ENCODE peak calls at places on chromosomes 12 and 14, in ten cellular contexts. R, X, W, I, D, N, J, B, T and G are unnamed samples. For H3K4me1 and H3K36me3, the result is how much of the 10 kb centered on the place peaks cover.

GRCh38 chr12:4145990-4146859 is 127.3 kb upstream of the CCND2 start:
- DNase-seq in T (no peak), J (no peak), N (no peak), D (no peak), I (no peak), B (peak), R (no peak), X (no peak), W (peak), G (no peak)

GRCh38 chr14:84520711-84521338 is 1009.1 kb upstream of the FLRT2 start:
- DNase-seq in R (no peak), T (no peak), I (no peak), X (no peak), W (no peak), J (no peak), D (peak), N (no peak), B (no peak), G (peak)

GRCh38 chr14:54735424-54735823 is 167.2 kb downstream of the GCH1 start:
- DNase-seq in D (no peak), J (no peak), T (no peak), R (no peak), N (no peak), X (no peak), W (no peak), I (no peak), B (no peak), G (peak)

GRCh38 chr12:123263196-123263817 is 8.3 kb downstream of the CDK2AP1 start:
- DNase-seq in N (no peak), B (no peak), I (peak), T (no peak), W (no peak), R (no peak), D (no peak), J (no peak), X (no peak), G (no peak)

GRCh38 chr14:94697773-94698556 is 71.9 kb downstream of the GSC start:
- DNase-seq in R (no peak), D (peak), W (no peak), I (no peak), N (no peak), B (no peak), T (no peak), J (no peak), X (no peak), G (no peak)

GRCh38 chr12:112664569-112664968 is 127.0 kb upstream of the RPH3A start:
- DNase-seq in B (peak), N (peak), T (no peak), D (peak), I (no peak), W (no peak), R (no peak), X (peak), J (no peak), G (no peak)

GRCh38 chr12:84599539-84599938 is 313.1 kb downstream of the SLC6A15 start:
- DNase-seq in W (no peak), D (peak), B (no peak), R (no peak), J (no peak), N (no peak), I (no peak), X (no peak), T (no peak), G (no peak)

GRCh38 chr12:34105392-34105933 is 83.2 kb downstream of the ALG10 start:
- DNase-seq in X (no peak), J (no peak), N (no peak), I (no peak), T (no peak), B (no peak), W (no peak), R (no peak), D (no peak), G (no peak)

GRCh38 chr12:67766370-67766769 is 117.8 kb downstream of the DYRK2 start:
- DNase-seq in W (no peak), X (no peak), N (no peak), B (peak), R (no peak), T (no peak), J (no peak), D (peak), I (no peak), G (no peak)

GRCh38 chr12:31728289-31728916 is 418 bp downstream of the AMN1 start:
- DNase-seq in J (peak), T (no peak), X (no peak), R (no peak), D (no peak), B (no peak), I (no peak), N (no peak), W (no peak), G (peak)

GRCh38 chr14:93303659-93304058 is 29.2 kb downstream of the BTBD7 start:
- DNase-seq in W (no peak), J (no peak), R (no peak), X (no peak), N (no peak), D (no peak), T (no peak), B (no peak), I (no peak), G (no peak)
- H3K4me1 ChIP-seq in W (under half), J (under half), R (under half), X (under half), N (under half), D (under half), T (under half), B (under half), I (under half), G (under half)

DNA sequence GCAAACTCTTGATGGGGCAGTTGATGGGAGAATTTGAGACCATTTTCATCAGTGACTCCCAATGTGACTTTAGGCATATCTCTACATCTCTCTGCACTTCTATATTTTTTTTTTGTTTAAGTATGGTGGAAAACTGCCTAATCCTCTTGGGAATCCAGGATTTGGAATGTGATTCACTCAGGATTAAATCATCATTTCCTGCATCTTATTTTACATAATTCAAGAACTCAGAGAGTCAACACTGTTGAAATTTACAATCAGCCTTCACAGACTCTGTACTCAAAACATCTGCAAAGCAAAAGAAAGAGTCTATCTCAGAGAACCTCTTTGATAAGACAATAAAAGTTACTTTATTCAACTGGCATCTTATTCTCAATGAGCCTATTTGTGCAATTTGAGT is 260.7 kb upstream of the NOS1 start:
- DNase-seq in T (no peak), B (no peak), X (no peak), I (no peak), J (no peak), D (no peak), W (no peak), N (no peak), R (no peak), G (no peak)
- H3K36me3 ChIP-seq in T (under half), B (under half), X (under half), I (under half), J (under half), D (under half), W (under half), N (under half), R (under half), G (under half)

DNA sequence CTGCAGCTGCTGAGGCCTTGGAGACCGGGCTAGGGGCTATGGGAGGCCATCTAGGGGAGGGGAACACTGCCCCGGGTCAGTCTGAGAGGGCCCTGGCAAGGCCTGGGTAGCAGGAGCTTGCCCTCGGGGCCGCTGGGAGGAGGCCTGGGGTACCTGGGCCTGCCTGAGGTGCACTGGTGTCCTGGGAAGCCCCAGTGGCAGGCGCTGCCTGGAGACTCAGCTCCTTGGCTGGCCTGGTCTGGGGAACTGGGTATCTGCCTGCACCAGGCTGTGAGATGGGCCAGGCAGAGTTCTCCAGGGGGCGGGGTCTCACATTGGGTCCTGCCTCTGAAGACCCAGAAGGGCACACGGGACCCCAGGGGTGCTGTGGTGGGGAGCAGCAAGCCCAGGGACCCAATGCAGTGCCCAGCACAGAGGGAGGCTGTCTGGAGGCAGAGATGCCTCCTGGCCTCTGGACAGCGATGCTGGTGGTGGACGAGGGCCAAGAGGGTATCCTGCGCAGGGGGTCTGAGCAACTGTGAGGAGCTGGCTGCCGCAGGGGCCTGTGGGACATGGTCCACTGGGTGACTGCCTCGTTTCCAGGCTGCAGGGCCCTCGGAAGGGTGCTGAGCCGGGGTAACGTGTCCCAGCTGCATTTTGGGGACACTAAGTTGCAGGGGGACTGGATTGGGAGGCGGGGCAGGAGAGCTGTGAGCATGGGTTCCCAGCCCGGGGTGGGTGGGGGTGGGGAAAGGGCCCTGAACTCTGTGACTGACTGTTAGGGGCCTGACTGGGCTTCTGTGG is 7.5 kb upstream of the MTA1 start:
- DNase-seq in B (peak), R (no peak), T (no peak), I (no peak), X (no peak), W (no peak), D (no peak), N (no peak), J (no peak), G (no peak)
- H3K4me1 ChIP-seq in B (under half), R (under half), T (under half), I (under half), X (under half), W (under half), D (under half), N (under half), J (under half), G (under half)

GRCh38 chr12:99619389-99620158 is 28.0 kb upstream of the GARIN6 start:
- DNase-seq in R (no peak), W (no peak), T (no peak), D (peak), X (no peak), J (no peak), B (peak), N (peak), I (no peak), G (no peak)
- H3K36me3 ChIP-seq in R (under half), W (under half), T (under half), D (under half), X (under half), J (under half), B (under half), N (under half), I (under half), G (under half)

GRCh38 chr14:52738409-52738808 is 8.4 kb downstream of the STYX start:
- DNase-seq in R (no peak), I (no peak), W (no peak), X (no peak), J (no peak), N (no peak), T (no peak), B (no peak), D (no peak), G (no peak)
- H3K4me1 ChIP-seq in R (under half), I (under half), W (under half), X (half or more), J (under half), N (under half), T (under half), B (under half), D (under half), G (under half)

GRCh38 chr14:24162083-24162482 is 1.0 kb downstream of the IRF9 start:
- DNase-seq in W (no peak), T (no peak), N (no peak), J (no peak), D (peak), I (peak), X (no peak), R (no peak), B (no peak), G (no peak)
- H3K36me3 ChIP-seq in W (under half), T (half or more), N (under half), J (under half), D (under half), I (under half), X (half or more), R (half or more), B (under half), G (half or more)